ENCODE peak calls at places on chromosomes 7 and 10, in ten cellular contexts. W is heart right ventricle; E is IMR-90; C is CD8-positive, alpha-beta T cell; U is K562; R is uterus; P is lower lobe of right lung; L is right atrium auricular region; H is cardiac muscle cell; S is pancreas. F is an unnamed sample. For H3K36me3, the result is how much of the 10 kb centered on the place peaks cover.

GRCh38 chr7:80244206-80244956 is 109.8 kb downstream of the GNAI1 start:
- DNase-seq in U (no peak), L (no peak), C (no peak), W (no peak), E (peak), R (no peak), S (no peak), H (peak), P (no peak), F (no peak)

GRCh38 chr7:27442446-27442845 is 199.8 kb downstream of the EVX1 start:
- DNase-seq in H (peak), W (no peak), C (no peak), S (no peak), R (no peak), E (peak), P (no peak), U (no peak), L (no peak), F (no peak)

GRCh38 chr7:132575336-132575986 is 809 bp downstream of the PLXNA4 start:
- DNase-seq in C (no peak), W (peak), R (peak), L (peak), U (no peak), S (no peak), E (peak), H (peak), P (no peak), F (no peak)

GRCh38 chr10:19874791-19875190 is 58.6 kb downstream of the PLXDC2 start:
- DNase-seq in W (no peak), E (no peak), C (no peak), H (peak), L (no peak), U (no peak), R (no peak), P (no peak), S (no peak), F (no peak)

GRCh38 chr10:99316374-99316773 is 12.8 kb upstream of the CNNM1 start:
- DNase-seq in S (no peak), H (no peak), P (no peak), C (no peak), L (no peak), E (no peak), U (no peak), R (no peak), W (no peak), F (no peak)

GRCh38 chr10:24208661-24209420 is at the start of gene KIAA1217:
- DNase-seq in W (peak), E (peak), R (peak), S (peak), H (peak), U (no peak), C (no peak), L (peak), P (peak), F (peak)

GRCh38 chr10:88236121-88236743 is 346.9 kb downstream of the RNLS start:
- DNase-seq in E (no peak), R (no peak), S (no peak), H (peak), P (no peak), W (no peak), C (no peak), U (no peak), L (no peak), F (no peak)

GRCh38 chr7:105643384-105643783 is 62.1 kb upstream of the EFCAB10 start:
- DNase-seq in L (no peak), U (peak), S (no peak), W (peak), H (peak), C (no peak), P (no peak), E (no peak), R (no peak), F (no peak)

GRCh38 chr7:67916571-67916970 is 919.9 kb downstream of the TYW1 start:
- DNase-seq in L (no peak), S (no peak), E (no peak), P (no peak), H (no peak), R (no peak), C (no peak), U (no peak), W (no peak), F (no peak)

GRCh38 chr7:67918158-67918557 is 921.5 kb downstream of the TYW1 start:
- DNase-seq in W (no peak), C (no peak), L (no peak), H (no peak), U (no peak), R (no peak), P (no peak), E (no peak), S (no peak), F (no peak)

GRCh38 chr7:67913604-67914003 is 917.0 kb downstream of the TYW1 start:
- DNase-seq in U (no peak), L (no peak), S (no peak), H (no peak), P (no peak), E (no peak), W (no peak), C (no peak), R (no peak), F (no peak)

DNA sequence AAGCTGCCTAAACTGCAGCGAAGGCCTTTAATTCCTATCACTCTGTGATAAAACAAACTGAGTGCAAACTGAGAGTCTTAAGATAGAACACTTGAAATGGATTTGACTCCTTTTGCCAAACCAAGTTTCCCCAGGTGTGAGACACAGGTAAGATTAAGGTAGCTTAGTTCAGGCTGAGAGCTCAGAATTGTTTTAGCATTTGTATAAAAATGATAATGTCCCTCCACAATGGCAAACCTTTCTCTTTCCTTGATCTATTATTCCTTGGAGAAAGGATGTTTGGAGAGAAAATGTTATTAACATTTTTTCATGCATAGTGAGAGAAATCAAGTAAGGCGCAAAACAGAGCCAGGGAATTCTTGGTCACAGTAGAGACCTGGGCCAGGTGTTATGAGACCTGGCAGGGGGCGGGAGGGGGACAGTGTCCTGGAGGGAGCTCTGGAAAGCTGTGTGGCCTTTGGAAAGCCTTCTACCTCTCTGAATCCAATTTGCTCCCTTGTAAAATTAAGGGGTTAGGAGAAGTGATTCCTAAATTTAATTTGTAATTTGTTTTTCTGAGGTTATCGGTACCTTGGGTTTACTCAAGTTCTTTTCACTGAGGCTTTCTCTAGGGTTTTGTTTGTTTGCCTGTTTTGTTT is 920.6 kb downstream of the TYW1 start:
- DNase-seq in W (no peak), H (no peak), R (no peak), U (no peak), P (no peak), E (no peak), L (no peak), C (no peak), S (no peak), F (no peak)
- H3K27ac ChIP-seq in W (no peak), H (no peak), R (no peak), U (no peak), P (no peak), E (no peak), L (no peak), C (no peak), S (no peak), F (no peak)

GRCh38 chr7:36420307-36420706 is 30.6 kb downstream of the ANLN start:
- DNase-seq in P (no peak), L (no peak), H (no peak), W (no peak), E (no peak), S (no peak), U (no peak), R (no peak), C (no peak), F (no peak)

GRCh38 chr7:36423633-36424032 is 34.0 kb downstream of the ANLN start:
- DNase-seq in S (no peak), L (no peak), E (no peak), W (no peak), U (no peak), R (no peak), H (no peak), P (no peak), C (no peak), F (no peak)

GRCh38 chr7:36416251-36416650 is 26.6 kb downstream of the ANLN start:
- DNase-seq in C (no peak), W (no peak), H (no peak), R (no peak), L (no peak), U (no peak), P (no peak), E (no peak), S (no peak), F (no peak)

GRCh38 chr7:36422072-36422471 is 32.4 kb downstream of the ANLN start:
- DNase-seq in R (no peak), C (no peak), S (no peak), P (no peak), H (no peak), L (no peak), U (no peak), W (no peak), E (no peak), F (no peak)
- H3K36me3 ChIP-seq in R (under half), C (under half), S (under half), P (under half), H (under half), L (under half), U (half or more), W (under half), E (under half), F (under half)

DNA sequence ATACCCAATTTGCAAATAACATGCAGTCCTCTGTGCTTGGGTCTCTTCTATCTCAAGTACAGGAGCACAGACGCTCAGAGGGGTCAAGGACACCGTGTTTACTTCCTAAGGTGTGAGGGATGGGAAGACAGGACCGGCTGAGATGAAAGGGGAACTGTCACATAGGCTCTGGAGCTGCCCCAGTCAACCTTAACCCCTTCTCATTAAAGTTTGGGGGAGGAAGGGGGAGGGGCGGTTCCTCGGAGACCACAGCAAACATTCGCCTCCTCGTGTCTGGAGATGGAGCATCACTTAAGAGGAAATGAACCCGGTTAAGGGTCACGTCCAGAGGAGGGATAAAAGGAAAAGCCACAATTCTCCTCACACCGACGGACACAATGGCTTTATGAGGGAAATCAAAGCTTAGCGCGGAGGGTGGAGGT is 1.1 kb downstream of the SH3PXD2A start:
- DNase-seq in W (no peak), L (no peak), U (no peak), E (no peak), P (no peak), S (no peak), H (no peak), R (no peak), C (no peak), F (no peak)
- TF ChIP-seq CTCF in W (no peak), L (no peak), U (no peak), E (peak), P (no peak), S (no peak), H (no peak), R (no peak), C (no peak), F (no peak)

DNA sequence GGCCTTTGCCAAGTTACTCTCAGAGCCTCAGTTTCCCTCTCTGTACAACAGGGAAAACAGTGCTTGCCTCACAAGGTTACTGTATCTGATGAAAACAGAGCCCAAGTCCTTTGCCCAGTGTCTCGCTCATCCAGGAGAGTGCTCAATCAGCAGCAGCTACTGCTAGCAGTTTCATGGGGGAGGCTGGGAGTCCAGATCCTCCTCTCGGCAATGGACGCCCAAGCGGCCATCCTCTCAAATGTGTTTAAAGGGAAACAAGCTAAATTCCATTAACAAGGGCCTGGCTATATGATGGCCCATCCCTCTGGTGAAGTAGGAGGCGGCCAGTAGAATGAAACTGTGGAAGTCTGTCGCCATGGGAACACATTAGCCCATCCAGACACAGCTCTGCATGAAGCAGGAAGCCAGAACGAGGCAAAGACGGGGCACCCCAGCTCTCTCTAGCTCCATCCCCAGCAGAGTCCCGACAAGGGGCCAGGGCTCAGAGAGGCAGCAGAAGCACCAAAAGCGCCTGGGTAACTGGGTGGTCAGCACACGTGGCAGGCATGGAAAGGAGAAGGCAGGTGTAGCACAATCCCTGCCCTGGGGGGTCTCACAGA is 35.2 kb downstream of the FAM53B start:
- DNase-seq in H (no peak), C (no peak), W (no peak), U (no peak), S (no peak), L (no peak), E (no peak), P (no peak), R (no peak), F (no peak)
- H3K27ac ChIP-seq in H (peak), C (no peak), W (peak), U (no peak), S (peak), L (peak), E (no peak), P (peak), R (peak), F (peak)

GRCh38 chr7:55158983-55159382 is 140.2 kb downstream of the EGFR start:
- DNase-seq in U (no peak), C (no peak), R (no peak), P (no peak), H (no peak), L (no peak), S (peak), W (no peak), E (no peak), F (no peak)
- H3K36me3 ChIP-seq in U (under half), C (under half), R (under half), P (half or more), H (under half), L (half or more), S (under half), W (half or more), E (half or more), F (half or more)

GRCh38 chr10:12438914-12439692 is 89.8 kb downstream of the CAMK1D start:
- DNase-seq in C (no peak), S (no peak), W (no peak), U (no peak), H (no peak), R (no peak), P (no peak), E (no peak), L (no peak), F (no peak)
- TF ChIP-seq CTCF in C (no peak), S (no peak), W (no peak), U (no peak), H (no peak), R (no peak), P (no peak), E (no peak), L (no peak), F (no peak)

GRCh38 chr7:128705891-128706333 is 33.2 kb upstream of the CALU start:
- DNase-seq in U (peak), W (no peak), P (no peak), E (peak), H (peak), S (no peak), L (no peak), C (no peak), R (no peak), F (no peak)

GRCh38 chr7:128710391-128710930 is 28.7 kb upstream of the CALU start:
- DNase-seq in C (no peak), R (no peak), H (peak), U (no peak), S (no peak), E (no peak), P (no peak), W (no peak), L (no peak), F (no peak)

GRCh38 chr7:128708235-128708634 is 30.9 kb upstream of the CALU start:
- DNase-seq in R (no peak), W (no peak), C (no peak), S (no peak), E (no peak), U (no peak), L (no peak), H (no peak), P (no peak), F (no peak)

GRCh38 chr7:128708824-128709223 is 30.3 kb upstream of the CALU start:
- DNase-seq in U (peak), E (no peak), R (no peak), S (no peak), H (no peak), L (no peak), P (no peak), C (no peak), W (no peak), F (no peak)

DNA sequence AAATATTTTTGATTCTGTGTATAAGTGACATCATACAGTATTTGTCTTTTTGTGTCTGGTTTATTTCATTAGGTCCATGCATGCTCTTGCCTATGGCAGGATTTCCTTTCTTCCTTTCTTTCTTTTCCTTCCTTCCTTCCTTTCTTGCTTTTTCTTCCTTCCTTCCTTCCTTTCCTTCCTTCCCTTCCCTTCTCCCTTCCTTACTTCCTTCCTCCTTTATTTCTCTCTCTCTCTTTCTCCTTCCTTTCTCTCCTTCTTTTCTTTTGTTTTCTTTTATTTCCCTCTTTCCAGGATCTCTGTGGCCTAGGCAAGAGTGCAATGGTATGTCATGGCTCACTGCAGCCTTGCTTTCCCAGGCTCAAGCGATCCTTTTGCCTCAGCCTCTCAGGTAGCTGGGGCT is 31.4 kb upstream of the CALU start:
- DNase-seq in W (no peak), E (no peak), L (no peak), S (no peak), H (no peak), C (no peak), R (no peak), U (no peak), P (no peak), F (no peak)
- H3K27ac ChIP-seq in W (no peak), E (no peak), L (no peak), S (no peak), H (no peak), C (no peak), R (no peak), U (no peak), P (no peak), F (no peak)

GRCh38 chr10:80486151-80486692 is 32.1 kb downstream of the TSPAN14 start:
- DNase-seq in P (no peak), S (peak), H (no peak), R (no peak), W (no peak), C (no peak), E (no peak), L (no peak), U (no peak), F (peak)
- H3K36me3 ChIP-seq in P (under half), S (under half), H (under half), R (under half), W (under half), C (under half), E (under half), L (under half), U (under half), F (under half)

GRCh38 chr10:124387078-124387874 is 31.4 kb downstream of the OAT start:
- DNase-seq in C (no peak), W (no peak), U (no peak), P (no peak), L (no peak), H (no peak), E (no peak), S (no peak), R (no peak), F (peak)
- TF ChIP-seq CTCF in C (no peak), W (no peak), U (no peak), P (no peak), L (no peak), H (peak), E (no peak), S (no peak), R (no peak), F (peak)